ENCODE peak calls at places on chromosomes 12 and 14, in six cellular contexts. H, P, D, T, B and A are unnamed samples.

GRCh38 chr14:96635850-96636249 is 133.7 kb downstream of the PAPOLA start:
- DNase-seq in H (no peak), P (no peak), D (no peak), T (no peak), B (no peak), A (peak)

GRCh38 chr12:69052613-69053408 is 119.8 kb upstream of the CPM start:
- DNase-seq in H (no peak), P (peak), D (no peak), T (no peak), B (no peak), A (no peak)

GRCh38 chr14:64680675-64681060 is 23.6 kb upstream of the PLEKHG3 start:
- DNase-seq in H (no peak), P (no peak), D (no peak), T (no peak), B (no peak), A (no peak)

GRCh38 chr12:28963554-28963953 is 185.5 kb upstream of the FAR2 start:
- DNase-seq in H (no peak), P (peak), D (no peak), T (no peak), B (no peak), A (no peak)

GRCh38 chr12:33832900-33833299 is 189.4 kb upstream of the ALG10 start:
- DNase-seq in H (no peak), P (no peak), D (no peak), T (no peak), B (no peak), A (no peak)

GRCh38 chr14:88598097-88598675 is 35.3 kb downstream of the ZC3H14 start:
- DNase-seq in H (no peak), P (no peak), D (no peak), T (no peak), B (no peak), A (no peak)

GRCh38 chr12:2637371-2637770 is 157.4 kb upstream of the FKBP4 start:
- DNase-seq in H (no peak), P (no peak), D (no peak), T (no peak), B (no peak), A (no peak)

GRCh38 chr14:46571970-46572369 is 79.6 kb downstream of the RPL10L start:
- DNase-seq in H (no peak), P (peak), D (no peak), T (no peak), B (no peak), A (no peak)

GRCh38 chr14:105475269-105475915 is 771 bp downstream of the CRIP2 start:
- DNase-seq in H (no peak), P (peak), D (no peak), T (no peak), B (peak), A (peak)

GRCh38 chr12:108772247-108772646 is 40.9 kb upstream of the CORO1C start:
- DNase-seq in H (no peak), P (no peak), D (no peak), T (no peak), B (no peak), A (no peak)

GRCh38 chr12:60977966-60978365 is 1282.2 kb upstream of the USP15 start:
- DNase-seq in H (no peak), P (no peak), D (no peak), T (no peak), B (no peak), A (no peak)

GRCh38 chr14:95784137-95784536 is 70.2 kb upstream of the TCL1A start:
- DNase-seq in H (no peak), P (peak), D (no peak), T (peak), B (no peak), A (no peak)

GRCh38 chr12:6773662-6774351 is 1.5 kb downstream of the LAG3 start:
- DNase-seq in H (no peak), P (no peak), D (no peak), T (no peak), B (no peak), A (no peak)

GRCh38 chr12:69056743-69057515 is 124.0 kb upstream of the CPM start:
- DNase-seq in H (no peak), P (peak), D (no peak), T (no peak), B (no peak), A (no peak)